ENCODE peak calls at places on chromosomes 6 and 20, in eight cellular contexts. C, L, P, J, E, N, M and S are unnamed samples.

GRCh38 chr6:138570716-138571020 is 71.4 kb upstream of the NHSL1 start:
- DNase-seq in C (no peak), L (no peak), P (no peak), J (no peak), E (no peak), N (peak; percentile 28), M (no peak), S (no peak)

GRCh38 chr20:22801528-22801927 is 217.2 kb upstream of the FOXA2 start:
- DNase-seq in C (peak; percentile 9), L (no peak), P (no peak), J (no peak), E (no peak), N (no peak), M (no peak), S (no peak)

GRCh38 chr6:100296810-100297544 is 167.7 kb downstream of the SIM1 start:
- DNase-seq in C (peak; percentile 86), L (no peak), P (peak; percentile 11), J (no peak), E (no peak), N (peak; percentile 31), M (no peak), S (no peak)

GRCh38 chr6:36724514-36725385 is 27.1 kb downstream of the RAB44 start:
- DNase-seq in C (no peak), L (peak; percentile 13), P (peak; percentile 76), J (peak; percentile 49), E (peak; percentile 58), N (peak; percentile 71), M (peak; percentile 16), S (peak; percentile 34)

GRCh38 chr20:8473459-8473858 is 341.4 kb downstream of the PLCB1 start:
- DNase-seq in C (peak; percentile 20), L (no peak), P (no peak), J (no peak), E (no peak), N (no peak), M (no peak), S (no peak)

GRCh38 chr20:18001131-18001921 is 32.5 kb downstream of the MGME1 start:
- DNase-seq in C (peak; percentile 24), L (no peak), P (no peak), J (no peak), E (peak; percentile 50), N (no peak), M (no peak), S (no peak)

GRCh38 chr6:166515072-166515810 is 71.2 kb downstream of the RAMACL start:
- DNase-seq in C (peak; percentile 25), L (no peak), P (no peak), J (no peak), E (no peak), N (no peak), M (peak; percentile 32), S (peak; percentile 14)

GRCh38 chr6:21955196-21955595 is 341.6 kb downstream of the PRL start:
- DNase-seq in C (no peak), L (no peak), P (no peak), J (no peak), E (no peak), N (no peak), M (no peak), S (no peak)

GRCh38 chr20:57326667-57327455 is 2.7 kb upstream of the SPO11 start:
- DNase-seq in C (no peak), L (no peak), P (no peak), J (no peak), E (no peak), N (peak; percentile 37), M (no peak), S (no peak)

GRCh38 chr6:73262701-73263569 is at the start of gene KHDC1:
- DNase-seq in C (no peak), L (peak; percentile 28), P (peak; percentile 23), J (peak; percentile 50), E (no peak), N (peak; percentile 70), M (peak; percentile 33), S (peak; percentile 36)

GRCh38 chr6:163793584-163793983 is 379.1 kb downstream of the QKI start:
- DNase-seq in C (no peak), L (no peak), P (no peak), J (no peak), E (no peak), N (no peak), M (no peak), S (no peak)

GRCh38 chr6:39903656-39904055 is 30.6 kb downstream of the MOCS1 start:
- DNase-seq in C (no peak), L (no peak), P (no peak), J (no peak), E (no peak), N (no peak), M (no peak), S (no peak)

GRCh38 chr20:50214226-50215024 is 23.8 kb downstream of the CEBPB start:
- DNase-seq in C (no peak), L (no peak), P (no peak), J (no peak), E (no peak), N (no peak), M (no peak), S (no peak)

GRCh38 chr6:100378576-100378975 is 86.1 kb downstream of the SIM1 start:
- DNase-seq in C (no peak), L (no peak), P (no peak), J (no peak), E (no peak), N (no peak), M (no peak), S (no peak)